ENCODE peak calls at places on chromosome 7, in four cellular contexts. N is CD8-positive, alpha-beta T cell; O is psoas muscle; V is fibroblast of lung. D is an unnamed sample.

GRCh38 chr7:50149364-50149763 is 56.3 kb upstream of the ZPBP start:
- DNase-seq in N (no peak), O (no peak), V (no peak), D (no peak)

GRCh38 chr7:86407291-86407690 is 236.4 kb upstream of the GRM3 start:
- DNase-seq in N (no peak), O (no peak), V (peak; percentile 1), D (no peak)

GRCh38 chr7:5695037-5695708 is 86.3 kb downstream of the RNF216 start:
- DNase-seq in N (peak; percentile 72), O (peak; percentile 63), V (peak; percentile 87), D (no peak)

GRCh38 chr7:16034353-16034752 is 347.9 kb upstream of the MEOX2 start:
- DNase-seq in N (no peak), O (no peak), V (peak; percentile 15), D (no peak)

GRCh38 chr7:90706067-90706716 is 110.1 kb downstream of the CDK14 start:
- DNase-seq in N (no peak), O (no peak), V (peak; percentile 60), D (no peak)

GRCh38 chr7:2036786-2037185 is 196.0 kb downstream of the MAD1L1 start:
- DNase-seq in N (no peak), O (peak; percentile 34), V (no peak), D (no peak)

GRCh38 chr7:33075818-33076483 is 13.4 kb upstream of the NT5C3A start:
- DNase-seq in N (no peak), O (no peak), V (no peak), D (no peak)

GRCh38 chr7:138542183-138542582 is 82.1 kb downstream of the TRIM24 start:
- DNase-seq in N (no peak), O (no peak), V (no peak), D (no peak)

GRCh38 chr7:42193457-42194111 is 43.4 kb downstream of the GLI3 start:
- DNase-seq in N (no peak), O (no peak), V (peak; percentile 39), D (no peak)

GRCh38 chr7:27689045-27689877 is 26.6 kb upstream of the HIBADH start:
- DNase-seq in N (no peak), O (no peak), V (no peak), D (peak; percentile 59)

GRCh38 chr7:114857605-114858004 is 64.3 kb upstream of the MDFIC start:
- DNase-seq in N (no peak), O (no peak), V (no peak), D (no peak)

GRCh38 chr7:93228302-93228701 is 2.0 kb upstream of the HEPACAM2 start:
- DNase-seq in N (no peak), O (no peak), V (peak; percentile 74), D (peak; percentile 64)

GRCh38 chr7:143016996-143017395 is 9.9 kb downstream of the OR9A2 start:
- DNase-seq in N (no peak), O (no peak), V (no peak), D (no peak)

GRCh38 chr7:104040666-104041065 is 51.2 kb upstream of the RELN start:
- DNase-seq in N (no peak), O (no peak), V (no peak), D (no peak)

GRCh38 chr7:70596575-70596891 is 535.4 kb upstream of the GALNT17 start:
- DNase-seq in N (no peak), O (no peak), V (no peak), D (no peak)

GRCh38 chr7:134996097-134996550 is 9.8 kb downstream of the AGBL3 start:
- DNase-seq in N (peak; percentile 18), O (no peak), V (peak; percentile 16), D (no peak)

GRCh38 chr7:22851140-22851539 is 28.5 kb upstream of the TOMM7 start:
- DNase-seq in N (no peak), O (no peak), V (no peak), D (peak; percentile 61)

GRCh38 chr7:101916876-101917275 is 99.5 kb downstream of the CUX1 start:
- DNase-seq in N (no peak), O (no peak), V (no peak), D (no peak)

GRCh38 chr7:80721880-80722595 is 83.6 kb downstream of the CD36 start:
- DNase-seq in N (no peak), O (no peak), V (peak; percentile 93), D (peak; percentile 23)

GRCh38 chr7:142880886-142881505 is 4.5 kb downstream of the TRPV6 start:
- DNase-seq in N (peak; percentile 46), O (no peak), V (peak; percentile 14), D (no peak)

GRCh38 chr7:148334959-148335577 is 255.5 kb upstream of the C7orf33 start:
- DNase-seq in N (no peak), O (no peak), V (no peak), D (no peak)

GRCh38 chr7:19215421-19215820 is 70.2 kb upstream of the FERD3L start:
- DNase-seq in N (no peak), O (no peak), V (peak; percentile 71), D (no peak)

GRCh38 chr7:4745265-4745919 is 30.0 kb upstream of the AP5Z1 start:
- DNase-seq in N (no peak), O (no peak), V (no peak), D (no peak)

GRCh38 chr7:39948932-39949928 is 826 bp upstream of the CDK13 start:
- DNase-seq in N (peak; percentile 99), O (peak; percentile 100), V (peak; percentile 100), D (peak; percentile 100)

GRCh38 chr7:91082038-91082437 is 182.2 kb upstream of the FZD1 start:
- DNase-seq in N (no peak), O (no peak), V (peak; percentile 73), D (no peak)

GRCh38 chr7:92731327-92732063 is 104.9 kb downstream of the CDK6 start:
- DNase-seq in N (no peak), O (no peak), V (peak; percentile 47), D (no peak)

GRCh38 chr7:138125598-138126111 is 49.4 kb downstream of the AKR1D1 start:
- DNase-seq in N (no peak), O (no peak), V (peak; percentile 2), D (peak; percentile 67)

DNA sequence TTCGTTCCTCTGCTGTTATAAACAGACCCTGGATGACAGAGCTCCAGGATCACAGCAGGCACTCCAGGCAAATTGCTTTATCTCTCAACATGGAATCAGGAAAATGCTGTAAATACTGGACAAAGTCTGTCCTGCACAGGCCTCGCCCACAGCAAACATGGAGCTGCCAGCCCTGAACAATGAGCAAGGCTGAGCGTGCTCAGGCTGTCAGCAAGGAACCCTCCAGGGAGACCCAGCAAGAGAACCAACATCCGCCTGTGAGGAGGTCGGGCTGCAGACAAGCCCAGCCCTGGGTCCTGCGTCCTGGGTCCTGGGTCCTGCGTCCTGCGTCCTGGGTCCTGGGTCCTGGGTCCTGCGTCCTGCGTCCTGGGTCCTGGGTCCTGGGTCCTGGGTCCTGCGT is 180.8 kb downstream of the PTPRN2 start:
- DNase-seq in N (no peak), O (no peak), V (no peak), D (no peak)
- H3K9me3 ChIP-seq in N (no peaks in the 10 kb centered on the region), O (no peaks in the 10 kb centered on the region), V (no peaks in the 10 kb centered on the region), D (no peaks in the 10 kb centered on the region)

GRCh38 chr7:77474756-77475155 is 58.6 kb upstream of the GSAP start:
- DNase-seq in N (no peak), O (no peak), V (no peak), D (no peak)
- H3K9me3 ChIP-seq in N (no peaks in the 10 kb centered on the region), O (no peaks in the 10 kb centered on the region), V (no peaks in the 10 kb centered on the region), D (peaks cover 3% of the 10 kb centered on the region)

GRCh38 chr7:14305233-14305866 is 315.9 kb upstream of the ETV1 start:
- DNase-seq in N (no peak), O (no peak), V (peak; percentile 8), D (no peak)

GRCh38 chr7:14303536-14303935 is 314.1 kb upstream of the ETV1 start:
- DNase-seq in N (no peak), O (no peak), V (no peak), D (no peak)

GRCh38 chr7:14309432-14309831 is 320.0 kb upstream of the ETV1 start:
- DNase-seq in N (no peak), O (no peak), V (no peak), D (no peak)
- H3K9me3 ChIP-seq in N (no peaks in the 10 kb centered on the region), O (no peaks in the 10 kb centered on the region), V (no peaks in the 10 kb centered on the region), D (no peaks in the 10 kb centered on the region)

DNA sequence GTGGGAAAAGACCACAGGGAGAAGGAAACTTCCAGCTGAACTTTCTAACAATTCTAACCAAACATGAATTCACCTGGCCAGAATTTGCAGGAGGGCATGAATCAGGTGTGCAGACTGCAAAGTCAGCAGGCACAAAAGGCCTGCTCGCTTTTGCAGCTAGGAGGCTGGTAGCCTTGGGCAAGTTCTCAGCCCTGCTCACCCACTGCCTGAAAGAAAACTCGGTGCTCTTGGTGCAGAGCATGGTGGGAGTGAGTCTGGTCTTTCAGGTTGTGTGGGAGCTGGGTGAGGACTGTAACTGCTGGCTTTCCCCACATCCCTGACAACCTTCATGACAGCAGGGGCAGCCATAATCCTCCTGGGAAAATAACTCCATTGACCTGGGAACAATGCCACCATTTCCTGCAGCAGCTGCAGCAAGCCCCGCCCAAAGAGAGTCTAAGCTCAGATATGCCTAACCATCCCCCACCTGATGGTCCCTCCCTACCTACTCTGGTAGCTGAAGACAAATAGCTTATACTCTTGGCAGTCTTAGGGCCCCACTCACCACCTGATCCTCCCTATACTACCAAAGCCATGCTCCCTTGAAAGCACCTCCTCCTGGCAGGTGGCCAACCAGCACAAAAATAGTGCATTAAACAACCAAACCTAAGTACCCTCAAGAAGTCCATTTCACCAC is 31.6 kb downstream of the ZNF117 start:
- DNase-seq in N (no peak), O (no peak), V (no peak), D (no peak)
- H3K9me3 ChIP-seq in N (no peaks in the 10 kb centered on the region), O (no peaks in the 10 kb centered on the region), V (no peaks in the 10 kb centered on the region), D (no peaks in the 10 kb centered on the region)

DNA sequence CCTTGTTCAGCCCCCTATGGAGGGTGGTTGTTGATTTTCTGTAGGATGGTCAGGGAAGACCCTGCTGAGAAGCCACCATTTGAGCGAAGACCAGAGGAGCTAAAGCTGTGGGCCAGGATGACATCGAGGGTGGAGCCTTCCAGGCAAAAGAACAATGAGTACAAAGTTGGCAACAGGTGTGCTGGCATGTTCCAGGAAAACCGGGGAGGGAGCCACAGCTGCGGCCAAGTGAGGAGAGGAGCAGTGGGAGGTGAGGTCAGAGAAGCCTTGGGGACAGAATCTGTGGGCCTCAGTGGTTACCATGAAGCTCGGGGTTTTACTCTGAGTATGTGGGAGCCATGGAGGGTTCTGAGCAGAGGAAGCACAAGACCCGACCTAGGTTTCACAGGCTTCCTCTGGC is 75.6 kb upstream of the ZNF479 start:
- DNase-seq in N (no peak), O (no peak), V (no peak), D (no peak)
- H3K9me3 ChIP-seq in N (no peaks in the 10 kb centered on the region), O (peaks cover 4% of the 10 kb centered on the region), V (no peaks in the 10 kb centered on the region), D (no peaks in the 10 kb centered on the region)

GRCh38 chr7:153044981-153045380 is 285.4 kb downstream of the ACTR3B start:
- DNase-seq in N (no peak), O (no peak), V (no peak), D (no peak)
- H3K9me3 ChIP-seq in N (no peaks in the 10 kb centered on the region), O (no peaks in the 10 kb centered on the region), V (no peaks in the 10 kb centered on the region), D (no peaks in the 10 kb centered on the region)

GRCh38 chr7:155181768-155182167 is 111.6 kb downstream of the HTR5A start:
- DNase-seq in N (no peak), O (no peak), V (no peak), D (no peak)
- H3K9me3 ChIP-seq in N (peaks cover 7% of the 10 kb centered on the region), O (peaks cover 16% of the 10 kb centered on the region), V (no peaks in the 10 kb centered on the region), D (peaks cover 21% of the 10 kb centered on the region)